ENCODE peak calls at places on chromosome 11, in ten cellular contexts. R is AG09309, O is tibial nerve, U is prostate gland, T is IMR-90, D is adipocyte, S is AG04450, F is fibroblast of lung, H is HFF-Myc, C is A549. M is an unnamed sample.

GRCh38 chr11:76654310-76654851 is 16.2 kb downstream of the LRRC32 start:
- DNase-seq in R (peak; percentile 44), O (peak; percentile 38), U (no peak), T (peak; percentile 97), D (no peak), S (peak; percentile 95), F (peak; percentile 99), H (no peak), C (no peak), M (peak; percentile 93)

GRCh38 chr11:13606701-13607100 is 61.8 kb upstream of the FAR1 start:
- DNase-seq in R (no peak), O (no peak), U (no peak), T (no peak), D (no peak), S (no peak), F (no peak), H (no peak), C (no peak), M (no peak)

GRCh38 chr11:17526931-17527660 is 17.1 kb downstream of the USH1C start:
- DNase-seq in R (no peak), O (no peak), U (no peak), T (no peak), D (no peak), S (no peak), F (no peak), H (no peak), C (no peak), M (no peak)

GRCh38 chr11:10450451-10451398 is 4.3 kb upstream of the AMPD3 start:
- DNase-seq in R (no peak), O (no peak), U (peak; percentile 51), T (no peak), D (no peak), S (no peak), F (peak; percentile 35), H (no peak), C (peak; percentile 45), M (no peak)

GRCh38 chr11:76609736-76610370 is 60.7 kb downstream of the LRRC32 start:
- DNase-seq in R (no peak), O (no peak), U (no peak), T (no peak), D (no peak), S (no peak), F (no peak), H (no peak), C (no peak), M (peak; percentile 42)

GRCh38 chr11:47908198-47908597 is 60.0 kb upstream of the NUP160 start:
- DNase-seq in R (no peak), O (no peak), U (no peak), T (no peak), D (peak; percentile 23), S (no peak), F (no peak), H (no peak), C (no peak), M (peak; percentile 78)

GRCh38 chr11:74321487-74322188 is 10.2 kb upstream of the P4HA3 start:
- DNase-seq in R (no peak), O (peak; percentile 8), U (no peak), T (peak; percentile 65), D (peak; percentile 62), S (no peak), F (peak; percentile 68), H (no peak), C (no peak), M (peak; percentile 74)

GRCh38 chr11:32400196-32400595 is 35.1 kb downstream of the WT1 start:
- DNase-seq in R (no peak), O (no peak), U (no peak), T (peak; percentile 10), D (no peak), S (no peak), F (peak; percentile 44), H (no peak), C (no peak), M (peak; percentile 84)

GRCh38 chr11:73972187-73972586 is 10.5 kb downstream of the UCP2 start:
- DNase-seq in R (no peak), O (no peak), U (no peak), T (no peak), D (no peak), S (no peak), F (no peak), H (no peak), C (no peak), M (no peak)

GRCh38 chr11:45918331-45918941 is 759 bp upstream of the PEX16 start:
- DNase-seq in R (peak; percentile 11), O (peak; percentile 79), U (peak; percentile 79), T (peak; percentile 64), D (peak; percentile 93), S (peak; percentile 24), F (peak; percentile 63), H (peak; percentile 19), C (peak; percentile 91), M (peak; percentile 70)

GRCh38 chr11:73217131-73217809 is 811 bp upstream of the P2RY2 start:
- DNase-seq in R (no peak), O (no peak), U (no peak), T (no peak), D (no peak), S (no peak), F (no peak), H (no peak), C (no peak), M (no peak)

GRCh38 chr11:116990811-116991210 is 107.4 kb downstream of the SIK3 start:
- DNase-seq in R (no peak), O (no peak), U (no peak), T (no peak), D (no peak), S (no peak), F (no peak), H (no peak), C (no peak), M (no peak)

GRCh38 chr11:35064114-35064800 is 74.7 kb upstream of the CD44 start:
- DNase-seq in R (peak; percentile 75), O (no peak), U (no peak), T (peak; percentile 59), D (peak; percentile 87), S (no peak), F (peak; percentile 21), H (peak; percentile 80), C (no peak), M (no peak)

GRCh38 chr11:131373326-131373725 is 2.9 kb downstream of the NTM start:
- DNase-seq in R (no peak), O (no peak), U (no peak), T (no peak), D (no peak), S (no peak), F (no peak), H (no peak), C (no peak), M (no peak)

GRCh38 chr11:131370090-131370751 is at the start of gene NTM:
- DNase-seq in R (peak; percentile 35), O (peak; percentile 73), U (peak; percentile 23), T (peak; percentile 7), D (peak; percentile 40), S (no peak), F (peak; percentile 48), H (no peak), C (no peak), M (no peak)

GRCh38 chr11:131372243-131372930 is 2.0 kb downstream of the NTM start:
- DNase-seq in R (no peak), O (no peak), U (no peak), T (no peak), D (no peak), S (no peak), F (no peak), H (no peak), C (no peak), M (no peak)

GRCh38 chr11:131370901-131371790 is 731 bp downstream of the NTM start:
- DNase-seq in R (no peak), O (no peak), U (no peak), T (no peak), D (no peak), S (no peak), F (no peak), H (no peak), C (no peak), M (no peak)

DNA sequence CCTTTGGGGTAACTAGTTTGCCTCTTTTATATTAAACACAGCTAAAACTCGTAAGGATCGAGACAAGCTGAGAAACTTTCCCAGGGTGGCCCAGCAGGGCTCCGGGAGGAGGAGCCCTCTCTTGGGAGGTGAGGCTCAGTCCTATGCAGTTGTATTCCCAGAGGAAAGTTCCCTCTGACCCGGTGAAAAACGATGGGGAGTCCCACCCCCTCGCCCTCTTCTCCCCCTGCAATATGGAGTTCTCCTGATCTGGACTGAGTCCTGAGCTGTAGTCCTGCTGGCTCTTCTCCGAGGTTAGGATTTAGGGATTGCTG is 1.3 kb downstream of the NTM start:
- DNase-seq in R (no peak), O (no peak), U (no peak), T (no peak), D (no peak), S (no peak), F (no peak), H (no peak), C (no peak), M (no peak)
- H3K4me3 ChIP-seq in R (no peak overlapping the region), O (no peak overlapping the region), U (no peak overlapping the region), T (no peak overlapping the region), D (no peak overlapping the region), S (no peak overlapping the region), F (no peak overlapping the region), H (no peak overlapping the region), C (no peak overlapping the region), M (no peak overlapping the region)

DNA sequence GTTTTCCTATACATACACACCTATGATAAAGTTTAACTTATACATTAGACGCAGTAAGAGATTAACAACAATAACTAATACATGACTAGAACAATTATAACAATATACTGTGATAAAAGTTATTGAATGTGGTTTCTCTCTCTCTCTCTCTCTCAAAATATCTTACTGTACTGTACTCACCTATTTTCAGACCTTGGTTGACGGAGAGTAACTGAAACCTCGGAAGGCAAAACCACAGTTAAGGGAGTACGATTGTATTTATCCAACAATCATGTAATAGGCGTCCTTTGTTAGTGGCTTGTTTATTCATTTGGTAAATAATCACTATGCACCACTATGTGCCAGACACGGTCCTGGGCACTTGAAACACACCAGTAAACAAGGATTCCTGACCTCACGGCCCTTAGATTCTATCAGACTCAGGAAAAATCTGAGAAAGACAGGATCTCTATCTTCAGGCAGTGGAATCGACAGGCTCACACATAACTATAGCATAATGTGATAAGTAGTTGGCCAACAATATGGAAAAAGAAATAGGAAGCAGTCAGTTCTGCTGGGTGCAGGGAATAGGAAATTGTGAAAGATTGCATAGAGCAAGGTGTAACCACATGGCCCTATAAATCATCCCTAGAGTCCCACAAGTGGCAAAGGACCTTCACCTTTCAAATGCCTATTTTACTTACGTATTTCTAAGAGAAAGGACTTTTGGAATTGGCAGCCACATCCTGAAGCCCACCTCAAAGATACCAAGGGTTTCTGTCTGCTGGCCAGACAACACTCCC is 12.0 kb downstream of the ETS1 start:
- DNase-seq in R (no peak), O (no peak), U (no peak), T (no peak), D (no peak), S (no peak), F (peak; percentile 27), H (no peak), C (no peak), M (no peak)
- H3K4me3 ChIP-seq in R (no peak overlapping the region), O (no peak overlapping the region), U (no peak overlapping the region), T (no peak overlapping the region), D (no peak overlapping the region), S (no peak overlapping the region), F (no peak overlapping the region), H (no peak overlapping the region), C (no peak overlapping the region), M (no peak overlapping the region)

GRCh38 chr11:59802639-59803176 is 7.9 kb downstream of the MRPL16 start:
- DNase-seq in R (peak; percentile 16), O (peak; percentile 79), U (peak; percentile 47), T (peak; percentile 58), D (peak; percentile 86), S (no peak), F (peak; percentile 72), H (no peak), C (no peak), M (peak; percentile 77)
- H3K4me3 ChIP-seq in R (no peak overlapping the region), O (no peak overlapping the region), U (no peak overlapping the region), T (no peak overlapping the region), D (no peak overlapping the region), S (no peak overlapping the region), F (no peak overlapping the region), H (no peak overlapping the region), C (no peak overlapping the region), M (no peak overlapping the region)

GRCh38 chr11:1750481-1750839 is at the start of gene IFITM10:
- DNase-seq in R (no peak), O (no peak), U (no peak), T (no peak), D (no peak), S (no peak), F (no peak), H (no peak), C (no peak), M (peak; percentile 27)
- H3K4me3 ChIP-seq in R (peak within 1 kb of the TSS; percentile 21), O (peak within 1 kb of the TSS; percentile 23), U (no peak within 1 kb of the TSS), T (no peak within 1 kb of the TSS), D (peak within 1 kb of the TSS; percentile 79), S (no peak within 1 kb of the TSS), F (no peak within 1 kb of the TSS), H (no peak within 1 kb of the TSS), C (peak within 1 kb of the TSS; percentile 34), M (peak within 1 kb of the TSS; percentile 47)